ENCODE peak calls at places on chromosome 22, in four cellular contexts. One of them, this sample, is unnamed.
A peak's percentile ranks its signal among the peaks of the same experiment; 100 is the strongest.

GRCh38 chr22:27966168-27967064 is 47.4 kb upstream of the PITPNB start:
- DNase-seq in upper lobe of left lung: no peak
- DNase-seq in HCT116: no peak
- DNase-seq in gastrocnemius medialis: no peak
- DNase-seq in this sample: no peak

GRCh38 chr22:47401976-47402770 is 639.7 kb downstream of the TBC1D22A start:
- DNase-seq in upper lobe of left lung: no peak
- DNase-seq in HCT116: no peak
- DNase-seq in gastrocnemius medialis: no peak
- DNase-seq in this sample: no peak

GRCh38 chr22:25122136-25122764 is 77.4 kb upstream of the CRYBB3 start:
- DNase-seq in upper lobe of left lung: no peak
- DNase-seq in gastrocnemius medialis: no peak
- DNase-seq in HCT116: no peak
- DNase-seq in this sample: no peak

GRCh38 chr22:49197500-49197899 is 630.2 kb downstream of the BRD1 start:
- DNase-seq in gastrocnemius medialis: no peak
- DNase-seq in HCT116: no peak
- DNase-seq in upper lobe of left lung: no peak
- DNase-seq in this sample: peak; percentile 80

GRCh38 chr22:48245119-48245485 is 1482.7 kb downstream of the TBC1D22A start:
- DNase-seq in upper lobe of left lung: no peak
- DNase-seq in HCT116: no peak
- DNase-seq in gastrocnemius medialis: no peak
- DNase-seq in this sample: no peak

GRCh38 chr22:46622081-46622521 is 1.9 kb downstream of the GRAMD4 start:
- DNase-seq in upper lobe of left lung: peak; percentile 81
- DNase-seq in gastrocnemius medialis: no peak
- DNase-seq in HCT116: no peak
- DNase-seq in this sample: no peak

GRCh38 chr22:42841444-42841843 is 15.6 kb downstream of the ARFGAP3 start:
- DNase-seq in gastrocnemius medialis: no peak
- DNase-seq in upper lobe of left lung: no peak
- DNase-seq in HCT116: no peak
- DNase-seq in this sample: no peak

GRCh38 chr22:21052715-21053459 is 7.1 kb downstream of the LRRC74B start:
- DNase-seq in gastrocnemius medialis: no peak
- DNase-seq in HCT116: no peak
- DNase-seq in upper lobe of left lung: no peak
- DNase-seq in this sample: no peak

GRCh38 chr22:38110863-38111852 is 674 bp upstream of the BAIAP2L2 start:
- DNase-seq in gastrocnemius medialis: no peak
- DNase-seq in upper lobe of left lung: peak; percentile 80
- DNase-seq in HCT116: no peak
- DNase-seq in this sample: no peak

GRCh38 chr22:24466831-24467249 is 28.3 kb upstream of the UPB1 start:
- DNase-seq in HCT116: peak; percentile 6
- DNase-seq in gastrocnemius medialis: no peak
- DNase-seq in upper lobe of left lung: no peak
- DNase-seq in this sample: no peak

GRCh38 chr22:42329504-42329903 is 59.1 kb upstream of the TCF20 start:
- DNase-seq in upper lobe of left lung: no peak
- DNase-seq in gastrocnemius medialis: no peak
- DNase-seq in HCT116: no peak
- DNase-seq in this sample: no peak

GRCh38 chr22:48052621-48052890 is 1290.1 kb downstream of the TBC1D22A start:
- DNase-seq in gastrocnemius medialis: no peak
- DNase-seq in HCT116: no peak
- DNase-seq in upper lobe of left lung: no peak
- DNase-seq in this sample: no peak

GRCh38 chr22:49052023-49052538 is 775.6 kb downstream of the BRD1 start:
- DNase-seq in HCT116: no peak
- DNase-seq in upper lobe of left lung: peak; percentile 85
- DNase-seq in gastrocnemius medialis: no peak
- DNase-seq in this sample: no peak

GRCh38 chr22:27581688-27582087 is 219.9 kb downstream of the MN1 start:
- DNase-seq in HCT116: no peak
- DNase-seq in gastrocnemius medialis: peak; percentile 68
- DNase-seq in upper lobe of left lung: no peak
- DNase-seq in this sample: peak; percentile 85

GRCh38 chr22:31637938-31638618 is 23.9 kb downstream of the PISD start:
- DNase-seq in HCT116: no peak
- DNase-seq in gastrocnemius medialis: peak; percentile 38
- DNase-seq in upper lobe of left lung: peak; percentile 55
- DNase-seq in this sample: no peak

GRCh38 chr22:37672920-37673453 is 2.4 kb upstream of the LGALS1 start:
- DNase-seq in upper lobe of left lung: no peak
- DNase-seq in HCT116: no peak
- DNase-seq in gastrocnemius medialis: no peak
- DNase-seq in this sample: no peak

GRCh38 chr22:21102659-21103267 is 57.0 kb downstream of the LRRC74B start:
- DNase-seq in HCT116: peak; percentile 71
- DNase-seq in gastrocnemius medialis: peak; percentile 28
- DNase-seq in upper lobe of left lung: peak; percentile 82
- DNase-seq in this sample: peak; percentile 88

GRCh38 chr22:20810645-20811044 is 36.7 kb downstream of the SERPIND1 start:
- DNase-seq in HCT116: no peak
- DNase-seq in upper lobe of left lung: no peak
- DNase-seq in gastrocnemius medialis: no peak
- DNase-seq in this sample: peak; percentile 49

GRCh38 chr22:33038836-33039235 is 19.3 kb downstream of the SYN3 start:
- DNase-seq in HCT116: no peak
- DNase-seq in gastrocnemius medialis: no peak
- DNase-seq in upper lobe of left lung: no peak
- DNase-seq in this sample: peak; percentile 60

GRCh38 chr22:41876275-41876674 is 38.6 kb downstream of the SHISA8 start:
- DNase-seq in gastrocnemius medialis: no peak
- DNase-seq in HCT116: no peak
- DNase-seq in upper lobe of left lung: no peak
- DNase-seq in this sample: no peak

GRCh38 chr22:24423519-24424000 is 3.8 kb upstream of the ADORA2A start:
- DNase-seq in upper lobe of left lung: peak; percentile 96
- DNase-seq in HCT116: no peak
- DNase-seq in gastrocnemius medialis: no peak
- DNase-seq in this sample: no peak

GRCh38 chr22:43561421-43562178 is 149.8 kb downstream of the MPPED1 start:
- DNase-seq in gastrocnemius medialis: no peak
- DNase-seq in HCT116: no peak
- DNase-seq in upper lobe of left lung: peak; percentile 44
- DNase-seq in this sample: no peak

GRCh38 chr22:27045103-27045940 is 387.9 kb downstream of the MIAT start:
- DNase-seq in HCT116: no peak
- DNase-seq in gastrocnemius medialis: no peak
- DNase-seq in upper lobe of left lung: no peak
- DNase-seq in this sample: no peak

GRCh38 chr22:46193898-46194310 is 43.6 kb downstream of the PPARA start:
- DNase-seq in gastrocnemius medialis: no peak
- DNase-seq in HCT116: no peak
- DNase-seq in upper lobe of left lung: no peak
- DNase-seq in this sample: peak; percentile 26

GRCh38 chr22:22452996-22453686 is 55.4 kb downstream of the ZNF280B start:
- DNase-seq in gastrocnemius medialis: no peak
- DNase-seq in HCT116: no peak
- DNase-seq in upper lobe of left lung: no peak
- DNase-seq in this sample: no peak
- TF ChIP-seq POLR2A in gastrocnemius medialis: no peak
- TF ChIP-seq POLR2A in HCT116: no peak
- TF ChIP-seq POLR2A in upper lobe of left lung: no peak
- TF ChIP-seq POLR2A in this sample: no peak

DNA sequence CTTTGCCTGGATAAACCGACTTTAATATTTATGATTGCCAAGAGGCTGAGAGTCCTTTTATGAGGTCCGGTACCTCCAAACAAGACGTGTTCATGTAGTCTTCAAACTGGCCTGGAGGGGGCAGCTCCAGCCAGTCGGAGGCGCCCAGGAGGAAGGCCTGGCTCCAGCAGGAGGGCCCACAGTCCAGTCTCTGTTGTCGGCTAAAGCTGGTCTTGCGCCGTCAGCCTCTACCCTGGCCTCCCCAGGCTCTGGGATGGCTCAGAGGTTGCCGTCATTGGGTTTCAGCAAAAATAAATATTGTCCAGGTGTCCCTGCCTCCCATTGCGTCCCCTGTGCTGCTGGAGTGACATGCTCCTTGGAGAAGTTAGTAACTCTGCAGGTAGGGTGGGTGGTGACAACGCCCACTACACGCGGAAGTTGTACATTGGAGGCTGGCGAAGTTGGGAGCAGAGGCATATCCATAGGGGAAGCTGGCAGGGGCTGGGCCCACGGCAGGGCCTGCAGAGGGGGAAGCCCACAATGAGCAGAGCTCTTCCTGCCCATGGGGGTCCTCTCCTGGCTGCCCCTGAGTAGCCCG is 1.0 kb upstream of the SLC25A1 start:
- DNase-seq in gastrocnemius medialis: peak; percentile 83
- DNase-seq in HCT116: peak; percentile 57
- DNase-seq in upper lobe of left lung: peak; percentile 74
- DNase-seq in this sample: no peak
- TF ChIP-seq CTCF in gastrocnemius medialis: peak; percentile 65
- TF ChIP-seq CTCF in HCT116: no peak
- TF ChIP-seq CTCF in upper lobe of left lung: peak; percentile 74
- TF ChIP-seq CTCF in this sample: no peak

GRCh38 chr22:30397656-30398635 is 1.1 kb downstream of the SEC14L2 start:
- DNase-seq in gastrocnemius medialis: no peak
- DNase-seq in HCT116: no peak
- DNase-seq in upper lobe of left lung: no peak
- DNase-seq in this sample: no peak
- TF ChIP-seq POLR2A in gastrocnemius medialis: no peak
- TF ChIP-seq POLR2A in HCT116: no peak
- TF ChIP-seq POLR2A in upper lobe of left lung: no peak
- TF ChIP-seq POLR2A in this sample: no peak

DNA sequence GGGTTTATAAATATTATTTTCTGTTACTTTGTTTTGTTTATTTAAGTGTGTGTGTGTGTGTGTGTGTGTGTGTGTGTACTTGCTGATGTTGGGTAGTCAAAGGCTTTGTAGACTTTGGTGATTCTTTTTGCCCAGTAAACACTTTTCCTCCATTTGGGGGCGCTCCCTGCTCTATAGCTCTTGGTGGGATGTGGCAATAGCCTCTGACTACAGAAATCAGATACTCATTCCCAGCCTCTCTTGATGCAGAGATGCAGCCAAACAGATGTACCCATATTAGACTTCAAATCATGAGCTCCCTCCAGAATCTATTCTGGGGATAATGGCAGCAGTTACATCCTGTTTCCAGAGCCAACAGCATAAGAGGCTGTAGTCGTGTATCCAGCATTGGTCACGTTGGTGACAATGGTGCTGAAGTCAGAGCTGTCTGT is 33.4 kb upstream of the APOL5 start:
- DNase-seq in gastrocnemius medialis: peak; percentile 81
- DNase-seq in upper lobe of left lung: no peak
- DNase-seq in HCT116: no peak
- DNase-seq in this sample: no peak
- TF ChIP-seq CTCF in gastrocnemius medialis: peak; percentile 50
- TF ChIP-seq CTCF in upper lobe of left lung: no peak
- TF ChIP-seq CTCF in HCT116: peak; percentile 28
- TF ChIP-seq CTCF in this sample: no peak

GRCh38 chr22:50399751-50400331 is 56.7 kb downstream of the PPP6R2 start:
- DNase-seq in HCT116: peak; percentile 3
- DNase-seq in gastrocnemius medialis: peak; percentile 36
- DNase-seq in upper lobe of left lung: peak; percentile 79
- DNase-seq in this sample: no peak
- TF ChIP-seq POLR2A in HCT116: no peak
- TF ChIP-seq POLR2A in gastrocnemius medialis: no peak
- TF ChIP-seq POLR2A in upper lobe of left lung: peak; percentile 19
- TF ChIP-seq POLR2A in this sample: no peak

This sample was measured in lower leg skin.